ENCODE peak calls at places on chromosomes 12 and 14, in eight cellular contexts. One of them, this sample, is unnamed.
A peak's percentile ranks its signal among the peaks of the same experiment; 100 is the strongest.

GRCh38 chr14:103521438-103521961 is 1.1 kb downstream of the CKB start:
- DNase-seq in pancreas: no peak
- DNase-seq in upper lobe of right lung: no peak
- DNase-seq in transverse colon: no peak
- DNase-seq in heart right ventricle: no peak
- DNase-seq in CD8-positive, alpha-beta T cell: no peak
- DNase-seq in Peyer's patch: no peak
- DNase-seq in A549: no peak
- DNase-seq in this sample: no peak

GRCh38 chr12:92502417-92503028 is 200.3 kb upstream of the PLEKHG7 start:
- DNase-seq in pancreas: peak; percentile 14
- DNase-seq in upper lobe of right lung: no peak
- DNase-seq in transverse colon: no peak
- DNase-seq in heart right ventricle: no peak
- DNase-seq in CD8-positive, alpha-beta T cell: no peak
- DNase-seq in Peyer's patch: no peak
- DNase-seq in A549: no peak
- DNase-seq in this sample: peak; percentile 72

GRCh38 chr12:89752331-89752730 is 43.7 kb upstream of the ATP2B1 start:
- DNase-seq in pancreas: no peak
- DNase-seq in upper lobe of right lung: no peak
- DNase-seq in transverse colon: no peak
- DNase-seq in heart right ventricle: no peak
- DNase-seq in CD8-positive, alpha-beta T cell: no peak
- DNase-seq in Peyer's patch: no peak
- DNase-seq in A549: no peak
- DNase-seq in this sample: no peak

GRCh38 chr14:28751467-28752058 is 15.0 kb upstream of the FOXG1 start:
- DNase-seq in pancreas: no peak
- DNase-seq in upper lobe of right lung: no peak
- DNase-seq in transverse colon: no peak
- DNase-seq in heart right ventricle: no peak
- DNase-seq in CD8-positive, alpha-beta T cell: no peak
- DNase-seq in Peyer's patch: no peak
- DNase-seq in A549: peak; percentile 51
- DNase-seq in this sample: peak; percentile 3

GRCh38 chr14:67515386-67516079 is 17.6 kb upstream of the PLEKHH1 start:
- DNase-seq in pancreas: no peak
- DNase-seq in upper lobe of right lung: peak; percentile 70
- DNase-seq in transverse colon: no peak
- DNase-seq in heart right ventricle: no peak
- DNase-seq in CD8-positive, alpha-beta T cell: peak; percentile 70
- DNase-seq in Peyer's patch: no peak
- DNase-seq in A549: peak; percentile 37
- DNase-seq in this sample: no peak

GRCh38 chr12:19856389-19856788 is 417.1 kb downstream of the AEBP2 start:
- DNase-seq in pancreas: no peak
- DNase-seq in upper lobe of right lung: no peak
- DNase-seq in transverse colon: no peak
- DNase-seq in heart right ventricle: no peak
- DNase-seq in CD8-positive, alpha-beta T cell: no peak
- DNase-seq in Peyer's patch: no peak
- DNase-seq in A549: no peak
- DNase-seq in this sample: no peak

GRCh38 chr14:105910426-105910825 is 384.0 kb downstream of the TMEM121 start:
- DNase-seq in pancreas: no peak
- DNase-seq in upper lobe of right lung: no peak
- DNase-seq in transverse colon: no peak
- DNase-seq in heart right ventricle: no peak
- DNase-seq in CD8-positive, alpha-beta T cell: no peak
- DNase-seq in Peyer's patch: no peak
- DNase-seq in A549: no peak
- DNase-seq in this sample: no peak

GRCh38 chr14:64942531-64943111 is at the start of gene GPX2:
- DNase-seq in pancreas: peak; percentile 83
- DNase-seq in upper lobe of right lung: no peak
- DNase-seq in transverse colon: peak; percentile 90
- DNase-seq in heart right ventricle: no peak
- DNase-seq in CD8-positive, alpha-beta T cell: no peak
- DNase-seq in Peyer's patch: peak; percentile 85
- DNase-seq in A549: peak; percentile 47
- DNase-seq in this sample: no peak

GRCh38 chr14:35534130-35534883 is at the start of gene INSM2:
- DNase-seq in pancreas: no peak
- DNase-seq in upper lobe of right lung: peak; percentile 66
- DNase-seq in transverse colon: no peak
- DNase-seq in heart right ventricle: no peak
- DNase-seq in CD8-positive, alpha-beta T cell: no peak
- DNase-seq in Peyer's patch: no peak
- DNase-seq in A549: no peak
- DNase-seq in this sample: no peak

GRCh38 chr12:100141998-100142850 is 450 bp downstream of the BLTP3B start:
- DNase-seq in pancreas: peak; percentile 29
- DNase-seq in upper lobe of right lung: peak; percentile 81
- DNase-seq in transverse colon: peak; percentile 68
- DNase-seq in heart right ventricle: peak; percentile 42
- DNase-seq in CD8-positive, alpha-beta T cell: no peak
- DNase-seq in Peyer's patch: peak; percentile 73
- DNase-seq in A549: no peak
- DNase-seq in this sample: no peak

GRCh38 chr12:85036736-85037135 is 585 bp downstream of the LRRIQ1 start:
- DNase-seq in pancreas: no peak
- DNase-seq in upper lobe of right lung: no peak
- DNase-seq in transverse colon: no peak
- DNase-seq in heart right ventricle: no peak
- DNase-seq in CD8-positive, alpha-beta T cell: no peak
- DNase-seq in Peyer's patch: no peak
- DNase-seq in A549: peak; percentile 5
- DNase-seq in this sample: no peak

GRCh38 chr12:71219224-71219623 is 61.4 kb upstream of the TSPAN8 start:
- DNase-seq in pancreas: no peak
- DNase-seq in upper lobe of right lung: no peak
- DNase-seq in transverse colon: no peak
- DNase-seq in heart right ventricle: no peak
- DNase-seq in CD8-positive, alpha-beta T cell: no peak
- DNase-seq in Peyer's patch: no peak
- DNase-seq in A549: no peak
- DNase-seq in this sample: no peak

GRCh38 chr14:31461545-31461944 is 4.2 kb upstream of the DTD2 start:
- DNase-seq in pancreas: no peak
- DNase-seq in upper lobe of right lung: no peak
- DNase-seq in transverse colon: no peak
- DNase-seq in heart right ventricle: no peak
- DNase-seq in CD8-positive, alpha-beta T cell: no peak
- DNase-seq in Peyer's patch: no peak
- DNase-seq in A549: no peak
- DNase-seq in this sample: no peak

GRCh38 chr12:52243774-52244614 is 11.0 kb downstream of the KRT7 start:
- DNase-seq in pancreas: peak; percentile 95
- DNase-seq in upper lobe of right lung: peak; percentile 88
- DNase-seq in transverse colon: peak; percentile 58
- DNase-seq in heart right ventricle: peak; percentile 56
- DNase-seq in CD8-positive, alpha-beta T cell: peak; percentile 60
- DNase-seq in Peyer's patch: peak; percentile 63
- DNase-seq in A549: peak; percentile 93
- DNase-seq in this sample: peak; percentile 57

DNA sequence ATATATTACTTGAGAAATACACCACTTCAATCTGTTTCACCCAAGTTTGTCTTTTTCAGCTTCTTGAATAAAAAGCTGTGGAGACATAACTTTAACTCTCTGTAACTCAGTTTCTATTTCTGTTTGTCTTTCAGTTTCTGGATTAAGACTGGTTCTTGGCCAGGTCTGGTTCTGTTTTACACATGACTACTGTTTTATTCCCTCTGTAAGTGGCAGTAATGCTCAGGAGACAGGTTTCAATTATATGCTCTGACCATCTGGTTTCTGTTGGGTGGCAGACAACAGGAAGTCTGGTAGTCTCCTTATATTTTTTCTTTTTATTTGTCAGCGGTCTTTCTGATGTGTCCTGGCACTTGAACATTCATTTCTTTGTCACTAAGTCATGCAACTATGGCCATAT is 102.9 kb downstream of the RPS29 start:
- DNase-seq in pancreas: no peak
- DNase-seq in upper lobe of right lung: no peak
- DNase-seq in transverse colon: no peak
- DNase-seq in heart right ventricle: no peak
- DNase-seq in CD8-positive, alpha-beta T cell: no peak
- DNase-seq in Peyer's patch: no peak
- DNase-seq in A549: no peak
- DNase-seq in this sample: no peak
- TF ChIP-seq CTCF in pancreas: no peak
- TF ChIP-seq CTCF in upper lobe of right lung: no peak
- TF ChIP-seq CTCF in transverse colon: no peak
- TF ChIP-seq CTCF in heart right ventricle: no peak
- TF ChIP-seq CTCF in CD8-positive, alpha-beta T cell: no peak
- TF ChIP-seq CTCF in Peyer's patch: no peak
- TF ChIP-seq CTCF in A549: no peak
- TF ChIP-seq CTCF in this sample: no peak

GRCh38 chr12:54156578-54156977 is 32.2 kb downstream of the SMUG1 start:
- DNase-seq in pancreas: no peak
- DNase-seq in upper lobe of right lung: no peak
- DNase-seq in transverse colon: no peak
- DNase-seq in heart right ventricle: no peak
- DNase-seq in CD8-positive, alpha-beta T cell: no peak
- DNase-seq in Peyer's patch: no peak
- DNase-seq in A549: no peak
- DNase-seq in this sample: no peak

GRCh38 chr12:54160050-54160449 is 28.7 kb downstream of the SMUG1 start:
- DNase-seq in pancreas: no peak
- DNase-seq in upper lobe of right lung: no peak
- DNase-seq in transverse colon: no peak
- DNase-seq in heart right ventricle: no peak
- DNase-seq in CD8-positive, alpha-beta T cell: no peak
- DNase-seq in Peyer's patch: no peak
- DNase-seq in A549: no peak
- DNase-seq in this sample: no peak

GRCh38 chr12:54159549-54159948 is 29.2 kb downstream of the SMUG1 start:
- DNase-seq in pancreas: no peak
- DNase-seq in upper lobe of right lung: no peak
- DNase-seq in transverse colon: no peak
- DNase-seq in heart right ventricle: no peak
- DNase-seq in CD8-positive, alpha-beta T cell: no peak
- DNase-seq in Peyer's patch: no peak
- DNase-seq in A549: no peak
- DNase-seq in this sample: no peak

GRCh38 chr12:54159140-54159539 is 29.6 kb downstream of the SMUG1 start:
- DNase-seq in pancreas: peak; percentile 8
- DNase-seq in upper lobe of right lung: no peak
- DNase-seq in transverse colon: no peak
- DNase-seq in heart right ventricle: no peak
- DNase-seq in CD8-positive, alpha-beta T cell: no peak
- DNase-seq in Peyer's patch: no peak
- DNase-seq in A549: no peak
- DNase-seq in this sample: peak; percentile 3

DNA sequence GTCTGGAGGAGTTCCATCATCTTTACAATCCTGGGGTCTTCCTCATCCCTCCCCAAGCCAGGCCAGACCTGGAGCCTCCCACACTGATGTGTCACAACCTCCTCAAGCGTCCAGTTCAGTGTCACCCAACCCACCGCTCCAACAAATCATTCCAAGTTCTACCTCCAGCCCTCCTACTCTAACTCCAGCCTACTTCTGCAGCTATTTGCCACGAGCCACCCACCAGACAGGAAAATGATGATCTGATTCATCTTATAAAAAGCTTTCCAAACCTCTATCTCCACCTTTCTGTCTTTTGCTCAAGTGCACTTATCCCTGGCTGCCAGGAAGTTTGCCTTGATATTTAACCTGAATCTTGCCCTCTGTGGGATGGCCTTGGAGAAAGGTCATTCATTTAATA is 30.2 kb downstream of the SMUG1 start:
- DNase-seq in pancreas: no peak
- DNase-seq in upper lobe of right lung: no peak
- DNase-seq in transverse colon: no peak
- DNase-seq in heart right ventricle: no peak
- DNase-seq in CD8-positive, alpha-beta T cell: no peak
- DNase-seq in Peyer's patch: no peak
- DNase-seq in A549: no peak
- DNase-seq in this sample: no peak
- H3K4me3 ChIP-seq in pancreas: no peak overlapping the region
- H3K4me3 ChIP-seq in upper lobe of right lung: no peak overlapping the region
- H3K4me3 ChIP-seq in transverse colon: no peak overlapping the region
- H3K4me3 ChIP-seq in heart right ventricle: no peak overlapping the region
- H3K4me3 ChIP-seq in CD8-positive, alpha-beta T cell: no peak overlapping the region
- H3K4me3 ChIP-seq in Peyer's patch: no peak overlapping the region
- H3K4me3 ChIP-seq in A549: no peak overlapping the region
- H3K4me3 ChIP-seq in this sample: no peak overlapping the region

DNA sequence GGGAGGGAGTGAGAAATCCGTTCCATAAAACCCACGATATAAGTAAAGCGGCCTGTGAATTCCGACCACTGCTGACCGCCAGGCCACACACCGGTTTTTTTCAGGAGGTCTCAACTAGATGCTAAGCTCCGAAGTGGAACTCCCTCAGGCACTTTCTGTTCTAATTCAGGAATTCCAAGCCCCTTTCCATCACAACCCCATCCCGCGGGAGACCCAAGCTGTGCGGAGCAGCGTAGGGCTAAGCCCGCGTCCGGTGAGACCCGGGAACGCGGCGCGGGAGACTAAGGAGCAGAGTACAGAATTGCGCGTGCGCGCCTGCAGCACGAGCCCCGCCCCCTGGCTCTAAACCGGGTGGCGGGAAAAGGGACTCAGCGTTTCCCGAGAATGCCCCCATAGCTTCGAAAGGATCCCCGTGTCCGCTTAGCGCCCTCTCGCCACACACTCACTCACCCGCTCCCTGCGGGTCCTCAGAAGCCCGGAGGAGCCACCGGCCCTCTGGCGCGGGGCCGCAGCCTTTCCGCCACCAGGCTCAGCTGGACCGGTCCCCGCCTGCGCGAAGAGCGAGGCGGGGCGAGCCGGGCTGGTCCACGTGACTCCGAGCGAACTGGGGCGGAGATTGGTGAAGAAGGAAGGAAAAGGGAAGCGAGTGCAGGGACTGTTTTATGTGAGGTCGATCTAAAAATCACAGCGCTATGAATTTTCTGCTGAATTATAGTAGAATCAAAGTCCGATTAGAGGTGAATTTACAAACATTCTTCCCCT is at the start of gene TIMELESS:
- DNase-seq in pancreas: peak; percentile 85
- DNase-seq in upper lobe of right lung: peak; percentile 95
- DNase-seq in transverse colon: peak; percentile 92
- DNase-seq in heart right ventricle: peak; percentile 90
- DNase-seq in CD8-positive, alpha-beta T cell: peak; percentile 88
- DNase-seq in Peyer's patch: peak; percentile 95
- DNase-seq in A549: peak; percentile 99
- DNase-seq in this sample: peak; percentile 70
- TF ChIP-seq CTCF in pancreas: no peak
- TF ChIP-seq CTCF in upper lobe of right lung: no peak
- TF ChIP-seq CTCF in transverse colon: peak; percentile 37
- TF ChIP-seq CTCF in heart right ventricle: no peak
- TF ChIP-seq CTCF in CD8-positive, alpha-beta T cell: no peak
- TF ChIP-seq CTCF in Peyer's patch: peak; percentile 27
- TF ChIP-seq CTCF in A549: no peak
- TF ChIP-seq CTCF in this sample: no peak

DNA sequence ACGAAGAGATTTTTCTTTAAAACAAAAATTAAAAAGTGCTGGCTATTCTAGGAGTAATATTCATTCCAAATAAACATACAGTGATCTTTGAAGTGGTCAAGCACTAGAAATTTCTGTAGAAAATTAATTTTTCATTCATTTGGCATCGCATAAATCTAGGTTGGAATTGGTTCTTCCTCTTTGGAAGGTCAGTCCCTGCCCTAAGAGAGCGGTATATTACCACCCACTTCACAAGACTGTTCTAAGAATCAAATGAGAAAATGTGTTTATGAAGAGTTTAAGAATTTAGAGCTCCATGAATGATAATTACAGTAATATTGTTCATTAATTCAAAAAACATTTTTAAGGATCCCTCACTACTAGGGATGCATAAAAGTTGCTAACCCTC is 444 bp upstream of the GEMIN2 start:
- DNase-seq in pancreas: no peak
- DNase-seq in upper lobe of right lung: no peak
- DNase-seq in transverse colon: no peak
- DNase-seq in heart right ventricle: no peak
- DNase-seq in CD8-positive, alpha-beta T cell: no peak
- DNase-seq in Peyer's patch: no peak
- DNase-seq in A549: no peak
- DNase-seq in this sample: no peak
- H3K4me3 ChIP-seq in pancreas: peak overlapping the region; percentile 27
- H3K4me3 ChIP-seq in upper lobe of right lung: peak overlapping the region; percentile 85
- H3K4me3 ChIP-seq in transverse colon: no peak overlapping the region
- H3K4me3 ChIP-seq in heart right ventricle: peak overlapping the region; percentile 71
- H3K4me3 ChIP-seq in CD8-positive, alpha-beta T cell: peak overlapping the region; percentile 73
- H3K4me3 ChIP-seq in Peyer's patch: peak overlapping the region; percentile 74
- H3K4me3 ChIP-seq in A549: peak overlapping the region; percentile 69
- H3K4me3 ChIP-seq in this sample: peak overlapping the region; percentile 67

This sample was measured in GM12864.